ENCODE peak calls at places on chromosomes 4 and X, in seven cellular contexts. X is upper lobe of left lung; F is RWPE1; G is psoas muscle; B is ascending aorta; H is CD8-positive, alpha-beta T cell; A is OCI-LY7. V is an unnamed sample.

GRCh38 chrX:31962256-31962655 is 890.4 kb upstream of the FTHL17 start:
- DNase-seq in F (no peak), H (no peak), G (no peak), X (no peak), B (no peak), A (no peak), V (no peak)

GRCh38 chr4:78864405-78865024 is 74.7 kb downstream of the PAQR3 start:
- DNase-seq in B (no peak), A (peak), G (no peak), H (no peak), X (no peak), F (peak), V (no peak)

GRCh38 chr4:73034896-73035295 is 34.6 kb downstream of the COX18 start:
- DNase-seq in G (no peak), X (no peak), F (no peak), A (no peak), H (no peak), B (no peak), V (no peak)

GRCh38 chr4:17142232-17142711 is 243.8 kb upstream of the LDB2 start:
- DNase-seq in G (no peak), A (no peak), B (no peak), F (peak), X (no peak), H (no peak), V (no peak)

GRCh38 chr4:128403586-128403985 is 116.0 kb upstream of the PGRMC2 start:
- DNase-seq in F (no peak), B (no peak), A (no peak), G (no peak), X (no peak), H (no peak), V (no peak)

GRCh38 chr4:40056722-40057539 is at the start of gene N4BP2:
- DNase-seq in G (peak), F (peak), X (peak), B (peak), A (peak), H (peak), V (peak)

GRCh38 chr4:27692098-27692679 is 831.5 kb downstream of the STIM2 start:
- DNase-seq in F (peak), B (no peak), H (no peak), X (no peak), A (peak), G (no peak), V (no peak)

GRCh38 chrX:66200855-66201795 is 37.1 kb downstream of the HEPH start:
- DNase-seq in A (peak), H (no peak), B (no peak), F (no peak), G (no peak), X (no peak), V (no peak)

GRCh38 chr4:40909363-40909876 is 159.7 kb downstream of the NSUN7 start:
- DNase-seq in B (peak), G (no peak), A (no peak), X (no peak), H (no peak), F (peak), V (no peak)

GRCh38 chr4:6313216-6313615 is 43.6 kb downstream of the WFS1 start:
- DNase-seq in A (no peak), H (no peak), F (no peak), X (no peak), G (no peak), B (no peak), V (no peak)

GRCh38 chr4:189202182-189202868 is 738.3 kb upstream of the FRG1 start:
- DNase-seq in X (peak), H (no peak), F (peak), A (peak), B (peak), G (peak), V (no peak)

GRCh38 chr4:163544407-163545038 is 50.0 kb downstream of the TMA16 start:
- DNase-seq in A (peak), F (peak), X (peak), B (peak), G (peak), H (peak), V (no peak)

GRCh38 chr4:7798215-7798995 is 141.3 kb downstream of the AFAP1 start:
- DNase-seq in B (no peak), A (peak), G (no peak), H (no peak), F (no peak), X (no peak), V (no peak)

GRCh38 chrX:117768861-117769604 is 347.6 kb downstream of the KLHL13 start:
- DNase-seq in H (no peak), F (no peak), X (peak), A (no peak), G (no peak), B (no peak), V (no peak)

GRCh38 chrX:41912922-41913321 is 10.4 kb downstream of the CASK start:
- DNase-seq in F (no peak), X (no peak), H (no peak), A (no peak), B (no peak), G (no peak), V (no peak)

GRCh38 chr4:58063761-58064160 is 953.6 kb upstream of the IGFBP7 start:
- DNase-seq in X (no peak), H (no peak), G (no peak), A (no peak), B (no peak), F (no peak), V (no peak)

GRCh38 chr4:188941524-188942109 is 802.4 kb downstream of the TRIML1 start:
- DNase-seq in F (peak), X (no peak), A (no peak), B (no peak), G (no peak), H (no peak), V (no peak)

GRCh38 chrX:43557792-43558191 is 98.3 kb upstream of the MAOA start:
- DNase-seq in H (peak), G (peak), A (peak), B (peak), X (no peak), F (peak), V (no peak)

GRCh38 chr4:8427761-8428287 is 12.7 kb downstream of the ACOX3 start:
- DNase-seq in F (no peak), B (no peak), G (no peak), H (no peak), X (no peak), A (peak), V (no peak)

GRCh38 chr4:75698963-75699228 is 25.5 kb upstream of the USO1 start:
- DNase-seq in F (no peak), X (no peak), H (no peak), G (no peak), B (no peak), A (no peak), V (no peak)

GRCh38 chrX:13357925-13358324 is 38.1 kb upstream of the ATXN3L start:
- DNase-seq in A (no peak), H (no peak), G (no peak), X (no peak), F (peak), B (no peak), V (no peak)

GRCh38 chrX:23919706-23920320 is 12.0 kb downstream of the CXorf58 start:
- DNase-seq in F (no peak), G (no peak), A (no peak), B (no peak), H (no peak), X (no peak), V (no peak)

GRCh38 chrX:154460326-154460725 is 2.2 kb downstream of the PLXNA3 start:
- DNase-seq in G (no peak), H (no peak), A (no peak), B (no peak), X (no peak), F (no peak), V (no peak)

GRCh38 chr4:181792641-181793612 is 450.3 kb upstream of the TENM3 start:
- DNase-seq in G (no peak), B (no peak), F (no peak), H (no peak), A (no peak), X (no peak), V (no peak)

GRCh38 chrX:96710031-96710430 is 25.4 kb downstream of the DIAPH2 start:
- DNase-seq in A (no peak), B (no peak), F (no peak), H (no peak), G (no peak), X (no peak), V (no peak)

GRCh38 chrX:78673256-78673655 is 14.1 kb upstream of the RTL3 start:
- DNase-seq in X (no peak), F (no peak), G (no peak), H (no peak), A (no peak), B (no peak), V (no peak)

GRCh38 chrX:40543661-40544328 is 37.0 kb upstream of the ATP6AP2 start:
- DNase-seq in F (no peak), G (no peak), A (peak), X (no peak), B (no peak), H (no peak), V (no peak)

GRCh38 chr4:101199507-101200285 is 147.6 kb downstream of the PPP3CA start:
- DNase-seq in B (no peak), H (no peak), F (no peak), A (no peak), G (no peak), X (no peak), V (no peak)

GRCh38 chrX:137166591-137166990 is 132.8 kb upstream of the GPR101 start:
- DNase-seq in H (no peak), A (no peak), X (no peak), B (no peak), G (no peak), F (no peak), V (no peak)

GRCh38 chrX:31545726-31546125 is 473.9 kb upstream of the FTHL17 start:
- DNase-seq in F (no peak), B (no peak), A (no peak), G (no peak), H (no peak), X (no peak), V (no peak)

GRCh38 chrX:93319604-93320003 is 353.8 kb downstream of the NAP1L3 start:
- DNase-seq in X (no peak), F (no peak), G (no peak), B (no peak), A (no peak), H (no peak), V (no peak)

GRCh38 chr4:173538148-173538902 is 8.3 kb upstream of the HAND2 start:
- DNase-seq in X (peak), F (no peak), H (no peak), G (no peak), B (peak), A (no peak), V (no peak)

GRCh38 chr4:27000820-27001219 is 140.2 kb downstream of the STIM2 start:
- DNase-seq in B (no peak), G (no peak), X (no peak), A (peak), H (no peak), F (peak), V (no peak)

GRCh38 chr4:139076016-139076744 is 60.6 kb downstream of the NOCT start:
- DNase-seq in G (no peak), F (no peak), A (no peak), H (no peak), X (no peak), B (no peak), V (no peak)
- H3K27ac ChIP-seq in G (peak), F (no peak), A (no peak), H (no peak), X (no peak), B (no peak), V (no peak)

GRCh38 chr4:183262776-183263100 is 57.3 kb downstream of the CLDN22 start:
- DNase-seq in H (no peak), X (no peak), B (no peak), G (no peak), F (no peak), A (no peak), V (no peak)

GRCh38 chr4:183266386-183266785 is 53.7 kb downstream of the CLDN22 start:
- DNase-seq in H (no peak), F (no peak), A (no peak), B (no peak), G (no peak), X (no peak), V (no peak)

GRCh38 chr4:183261953-183262775 is 57.9 kb downstream of the CLDN22 start:
- DNase-seq in G (peak), A (peak), X (no peak), B (peak), F (peak), H (peak), V (peak)

GRCh38 chr4:183268556-183268955 is 51.5 kb downstream of the CLDN22 start:
- DNase-seq in B (no peak), X (no peak), G (no peak), H (no peak), A (no peak), F (no peak), V (no peak)

DNA sequence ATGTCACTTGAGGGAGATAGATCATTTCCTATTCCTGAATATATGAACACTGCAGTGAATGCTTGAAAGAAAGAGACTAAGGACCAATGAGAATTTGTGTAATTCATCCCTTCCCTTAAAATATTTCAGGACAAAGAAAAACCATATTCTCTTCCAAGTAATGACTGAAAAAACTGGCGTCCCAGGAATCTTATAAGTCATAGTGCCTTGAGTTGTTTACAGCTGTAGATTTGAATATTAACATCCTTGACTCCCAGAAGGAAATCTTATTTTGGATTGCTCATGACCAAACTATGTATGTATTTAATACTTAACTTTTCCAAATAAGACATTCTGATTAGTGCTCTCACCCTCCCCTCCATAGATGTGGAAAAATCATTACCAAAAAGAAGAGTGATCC is 55.5 kb downstream of the CLDN22 start:
- DNase-seq in B (no peak), G (no peak), F (no peak), H (no peak), A (no peak), X (no peak), V (no peak)
- TF ChIP-seq CTCF in B (no peak), G (no peak), F (no peak), H (no peak), A (no peak), X (no peak), V (no peak)

DNA sequence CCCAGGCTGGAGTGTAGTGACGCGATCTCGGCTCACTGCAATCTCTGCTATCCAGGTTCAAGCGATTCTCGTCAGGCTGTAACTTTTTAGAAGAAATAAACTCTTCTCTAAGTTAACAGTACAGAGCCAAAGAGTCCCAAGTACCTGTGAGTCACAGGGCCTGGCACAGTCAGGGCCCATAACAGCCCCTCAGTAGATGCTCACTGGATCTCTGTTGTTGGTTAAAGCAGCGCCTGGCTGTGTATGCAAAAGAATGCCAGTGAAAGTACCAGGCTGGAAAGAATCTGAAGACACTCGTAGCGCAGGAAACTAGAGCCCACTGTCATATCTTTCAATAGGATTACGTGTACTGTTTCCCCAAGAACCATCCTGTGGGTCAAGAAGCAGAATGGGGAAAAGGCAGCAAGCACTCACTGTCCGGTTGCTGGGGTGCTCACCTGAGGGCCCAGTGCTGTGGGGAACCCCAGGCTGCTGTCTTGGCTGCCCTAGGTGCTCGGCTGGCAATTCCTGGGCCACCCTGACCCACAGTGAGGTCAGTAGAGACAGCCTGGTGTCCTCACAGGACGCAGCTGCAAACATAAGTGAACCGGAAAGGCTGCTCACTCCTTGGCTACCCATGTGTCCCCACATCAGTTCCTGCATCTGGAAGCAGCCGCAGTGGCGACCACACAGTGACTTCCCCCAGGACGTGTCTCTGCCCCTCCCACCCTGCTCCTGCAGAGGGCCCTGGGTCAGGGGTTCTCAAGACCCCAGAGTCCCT is 3.1 kb upstream of the SLBP start:
- DNase-seq in X (no peak), B (no peak), G (no peak), H (no peak), A (peak), F (no peak), V (no peak)
- H3K27ac ChIP-seq in X (peak), B (no peak), G (peak), H (no peak), A (peak), F (peak), V (no peak)

GRCh38 chr4:139521764-139522373 is 34.1 kb downstream of the SETD7 start:
- DNase-seq in B (no peak), A (no peak), G (no peak), H (no peak), F (no peak), X (no peak), V (no peak)

GRCh38 chr4:139525414-139525813 is 30.6 kb downstream of the SETD7 start:
- DNase-seq in X (no peak), F (no peak), H (no peak), A (no peak), B (no peak), G (no peak), V (no peak)

GRCh38 chr4:139523076-139523475 is 32.9 kb downstream of the SETD7 start:
- DNase-seq in F (no peak), H (no peak), X (no peak), A (no peak), B (no peak), G (no peak), V (no peak)

GRCh38 chr4:139524062-139524631 is 31.9 kb downstream of the SETD7 start:
- DNase-seq in X (no peak), H (no peak), A (no peak), F (no peak), G (no peak), B (no peak), V (no peak)

DNA sequence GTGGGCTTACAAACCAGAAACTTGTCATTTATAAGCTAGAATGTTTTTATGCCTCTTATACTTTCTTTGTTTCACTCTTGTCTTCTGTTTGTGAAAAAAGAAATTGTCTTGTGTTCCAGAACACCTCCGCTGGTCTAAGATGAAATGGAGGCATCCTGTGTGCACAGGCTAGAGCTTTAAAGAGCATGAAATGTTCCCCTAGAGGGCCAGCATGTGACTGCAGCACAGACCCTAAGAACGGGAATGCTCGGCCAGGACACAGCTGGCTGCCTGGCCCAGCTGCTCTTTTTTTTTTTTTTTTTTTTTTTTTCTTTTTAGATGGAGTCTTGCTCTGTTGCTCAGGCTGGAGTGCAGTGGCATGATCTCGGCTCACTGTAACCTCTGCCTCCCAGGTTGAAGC is 33.6 kb downstream of the SETD7 start:
- DNase-seq in A (no peak), H (no peak), X (no peak), F (no peak), G (no peak), B (no peak), V (no peak)
- TF ChIP-seq CTCF in A (no peak), H (no peak), X (no peak), F (no peak), G (no peak), B (no peak), V (no peak)

DNA sequence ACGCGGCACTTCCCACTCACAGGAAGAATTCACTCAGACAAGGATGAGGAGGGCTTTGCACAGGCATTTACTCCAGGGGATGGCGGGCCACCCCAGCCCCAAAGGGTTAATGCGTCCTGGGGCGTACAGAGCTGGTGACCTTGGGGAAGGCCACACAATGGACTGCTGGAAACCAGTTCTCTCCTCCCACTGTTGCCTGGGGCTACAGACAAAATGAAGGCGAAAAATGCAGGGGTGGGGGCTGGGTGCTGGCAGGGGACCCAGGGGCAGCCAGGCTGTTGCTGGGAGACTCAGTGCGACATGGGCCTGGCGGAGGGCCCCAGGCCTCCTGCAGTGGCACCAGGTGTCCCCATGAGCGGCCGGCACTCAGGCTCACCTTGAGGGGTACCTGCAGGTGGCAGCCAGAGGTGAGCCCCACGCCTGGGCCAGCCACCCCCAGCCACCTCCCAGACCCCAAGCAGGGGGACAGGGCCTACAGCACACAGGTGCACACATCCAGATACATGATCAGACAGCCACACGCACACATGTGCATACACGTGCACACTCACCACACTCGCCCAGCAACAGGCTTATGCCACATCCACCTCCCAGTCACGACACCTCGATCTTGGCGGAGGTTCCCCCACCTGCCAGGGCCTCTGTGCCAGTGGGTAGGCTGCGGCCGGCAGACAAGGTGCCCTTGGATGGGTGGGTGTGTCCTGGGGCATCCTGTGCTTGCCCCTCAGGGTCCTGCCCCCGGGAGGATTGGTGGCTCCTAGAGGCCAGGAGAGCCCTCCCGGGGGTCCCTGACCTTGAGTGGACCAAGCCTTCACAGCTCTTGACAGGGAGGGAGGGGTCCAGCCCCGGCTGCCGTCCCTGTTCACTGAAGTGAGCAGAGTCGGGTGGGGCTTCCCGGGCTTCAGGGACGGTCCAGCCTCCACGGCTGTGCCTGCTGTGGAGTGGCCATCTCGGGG is 13.1 kb downstream of the NAT8L start:
- DNase-seq in F (no peak), X (peak), A (no peak), G (no peak), H (no peak), B (no peak), V (no peak)
- H3K27ac ChIP-seq in F (no peak), X (no peak), A (no peak), G (no peak), H (no peak), B (no peak), V (no peak)

DNA sequence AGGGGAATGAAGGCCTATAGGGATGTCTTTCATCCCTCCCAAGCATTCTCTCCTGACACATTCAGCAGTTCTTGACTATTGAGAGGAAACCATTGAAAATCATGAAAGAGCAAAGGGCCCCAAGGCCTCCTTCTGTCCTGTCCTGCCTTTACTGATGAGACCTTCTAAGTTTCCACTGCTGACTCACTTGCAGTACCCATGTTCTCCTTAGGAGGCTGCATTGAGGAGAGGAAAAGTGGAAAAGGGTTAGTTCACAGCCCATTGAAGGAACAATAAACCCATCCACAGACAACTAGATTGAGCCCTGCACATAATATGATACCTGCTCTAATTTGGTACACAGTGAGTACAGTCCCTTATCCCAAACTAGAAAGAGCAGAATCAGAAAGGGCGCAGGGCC is 115.1 kb upstream of the PNPLA4 start:
- DNase-seq in H (no peak), F (no peak), G (no peak), B (no peak), A (no peak), X (no peak), V (no peak)
- TF ChIP-seq CTCF in H (no peak), F (no peak), G (no peak), B (no peak), A (peak), X (no peak), V (no peak)

V was measured in coronary artery.